ENCODE peak calls at places on chromosome 3, in five cellular contexts. V, G, D, U and M are unnamed samples.

GRCh38 chr3:173945801-173946200 is 548.3 kb downstream of the NLGN1 start:
- DNase-seq in V (no peak), G (no peak), D (no peak), U (no peak), M (no peak)

GRCh38 chr3:140537075-140537474 is 140.8 kb upstream of the TRIM42 start:
- DNase-seq in V (no peak), G (no peak), D (no peak), U (no peak), M (no peak)

GRCh38 chr3:36477655-36478054 is 97.4 kb downstream of the STAC start:
- DNase-seq in V (no peak), G (no peak), D (no peak), U (no peak), M (no peak)

GRCh38 chr3:195522254-195523023 is 20.7 kb downstream of the PPP1R2 start:
- DNase-seq in V (no peak), G (no peak), D (no peak), U (no peak), M (no peak)

GRCh38 chr3:187456268-187456667 is 88.1 kb downstream of the RTP4 start:
- DNase-seq in V (peak; percentile 61), G (no peak), D (no peak), U (peak; percentile 50), M (no peak)

GRCh38 chr3:16410659-16411058 is 102.8 kb downstream of the RFTN1 start:
- DNase-seq in V (no peak), G (no peak), D (no peak), U (no peak), M (no peak)

GRCh38 chr3:125434582-125435011 is 59.5 kb upstream of the ZNF148 start:
- DNase-seq in V (no peak), G (no peak), D (no peak), U (no peak), M (no peak)

GRCh38 chr3:106120334-106120733 is 251.5 kb upstream of the CBLB start:
- DNase-seq in V (no peak), G (no peak), D (no peak), U (no peak), M (no peak)

GRCh38 chr3:184616416-184616815 is 54.8 kb downstream of the EPHB3 start:
- DNase-seq in V (no peak), G (no peak), D (no peak), U (no peak), M (no peak)

GRCh38 chr3:155871746-155872158 is 1.3 kb downstream of the GMPS start:
- DNase-seq in V (no peak), G (no peak), D (no peak), U (no peak), M (no peak)

GRCh38 chr3:10405816-10406215 is 84.9 kb upstream of the SEC13 start:
- DNase-seq in V (no peak), G (no peak), D (no peak), U (no peak), M (no peak)

GRCh38 chr3:126340081-126340511 is 17.1 kb downstream of the KLF15 start:
- DNase-seq in V (peak; percentile 25), G (no peak), D (peak; percentile 29), U (no peak), M (peak; percentile 38)

GRCh38 chr3:171967137-171967783 is 72.1 kb upstream of the FNDC3B start:
- DNase-seq in V (no peak), G (no peak), D (no peak), U (no peak), M (peak; percentile 76)

GRCh38 chr3:33184863-33185262 is 33.7 kb downstream of the SUSD5 start:
- DNase-seq in V (no peak), G (no peak), D (no peak), U (no peak), M (no peak)

GRCh38 chr3:69491980-69492379 is 106.1 kb upstream of the FRMD4B start:
- DNase-seq in V (no peak), G (no peak), D (no peak), U (no peak), M (no peak)

GRCh38 chr3:111541911-111542483 is at the start of gene CD96:
- DNase-seq in V (no peak), G (no peak), D (no peak), U (no peak), M (no peak)

GRCh38 chr3:148694116-148694515 is 3.6 kb upstream of the AGTR1 start:
- DNase-seq in V (no peak), G (no peak), D (no peak), U (no peak), M (no peak)

GRCh38 chr3:53426918-53427317 is 67.5 kb upstream of the CACNA1D start:
- DNase-seq in V (no peak), G (no peak), D (no peak), U (no peak), M (no peak)

GRCh38 chr3:98733778-98734281 is 29.3 kb upstream of the ST3GAL6 start:
- DNase-seq in V (no peak), G (peak; percentile 84), D (no peak), U (no peak), M (no peak)

GRCh38 chr3:14175383-14176037 is 2.9 kb downstream of the XPC start:
- DNase-seq in V (no peak), G (no peak), D (no peak), U (no peak), M (no peak)

GRCh38 chr3:8183627-8184026 is 318.0 kb upstream of the LMCD1 start:
- DNase-seq in V (no peak), G (no peak), D (no peak), U (no peak), M (no peak)

GRCh38 chr3:173096994-173097785 is 43.8 kb downstream of the SPATA16 start:
- DNase-seq in V (no peak), G (no peak), D (no peak), U (no peak), M (no peak)

GRCh38 chr3:53500165-53500777 is 5.9 kb downstream of the CACNA1D start:
- DNase-seq in V (no peak), G (no peak), D (no peak), U (no peak), M (no peak)

GRCh38 chr3:182925944-182926337 is 54.4 kb downstream of the DCUN1D1 start:
- DNase-seq in V (no peak), G (no peak), D (no peak), U (no peak), M (no peak)

GRCh38 chr3:134992586-134992985 is 197.5 kb downstream of the EPHB1 start:
- DNase-seq in V (no peak), G (no peak), D (no peak), U (no peak), M (no peak)

GRCh38 chr3:31092748-31093607 is 198.5 kb upstream of the GADL1 start:
- DNase-seq in V (no peak), G (no peak), D (no peak), U (no peak), M (no peak)

GRCh38 chr3:104523136-104523535 is 843.6 kb upstream of the ALCAM start:
- DNase-seq in V (no peak), G (no peak), D (no peak), U (no peak), M (no peak)

GRCh38 chr3:52372822-52373504 is 56.8 kb downstream of the DNAH1 start:
- DNase-seq in V (peak; percentile 46), G (no peak), D (no peak), U (no peak), M (no peak)

GRCh38 chr3:81863714-81864113 is 102.3 kb upstream of the GBE1 start:
- DNase-seq in V (no peak), G (no peak), D (no peak), U (no peak), M (no peak)

GRCh38 chr3:8757551-8758518 is 11.6 kb downstream of the OXTR start:
- DNase-seq in V (no peak), G (no peak), D (no peak), U (peak; percentile 14), M (no peak)

GRCh38 chr3:140953028-140953960 is 11.7 kb downstream of the SLC25A36 start:
- DNase-seq in V (no peak), G (no peak), D (no peak), U (no peak), M (no peak)

GRCh38 chr3:30370681-30371271 is 235.6 kb upstream of the TGFBR2 start:
- DNase-seq in V (no peak), G (no peak), D (no peak), U (no peak), M (no peak)